ENCODE peak calls at places on chromosomes 6 and 20, in five cellular contexts. One of them, this sample, is unnamed.

GRCh38 chr6:139983555-139984276 is 609.3 kb upstream of the CITED2 start:
- DNase-seq in CD8-positive, alpha-beta T cell: no peak
- DNase-seq in ovary: no peak
- DNase-seq in IMR-90: peak
- DNase-seq in cardiac muscle cell: peak
- DNase-seq in this sample: no peak

GRCh38 chr6:148565931-148566663 is 180.7 kb upstream of the UST start:
- DNase-seq in ovary: no peak
- DNase-seq in cardiac muscle cell: peak
- DNase-seq in CD8-positive, alpha-beta T cell: no peak
- DNase-seq in IMR-90: peak
- DNase-seq in this sample: peak

GRCh38 chr20:56924976-56925695 is 296.0 kb downstream of the TFAP2C start:
- DNase-seq in CD8-positive, alpha-beta T cell: no peak
- DNase-seq in ovary: no peak
- DNase-seq in cardiac muscle cell: no peak
- DNase-seq in IMR-90: no peak
- DNase-seq in this sample: no peak

GRCh38 chr20:64001607-64002011 is 20.7 kb downstream of the PRPF6 start:
- DNase-seq in cardiac muscle cell: no peak
- DNase-seq in CD8-positive, alpha-beta T cell: no peak
- DNase-seq in IMR-90: peak
- DNase-seq in ovary: no peak
- DNase-seq in this sample: no peak

GRCh38 chr6:56314683-56315523 is 67.5 kb upstream of the COL21A1 start:
- DNase-seq in ovary: no peak
- DNase-seq in CD8-positive, alpha-beta T cell: no peak
- DNase-seq in IMR-90: peak
- DNase-seq in cardiac muscle cell: peak
- DNase-seq in this sample: no peak

GRCh38 chr20:39133205-39133604 is 171.1 kb downstream of the DHX35 start:
- DNase-seq in IMR-90: no peak
- DNase-seq in cardiac muscle cell: no peak
- DNase-seq in ovary: no peak
- DNase-seq in CD8-positive, alpha-beta T cell: no peak
- DNase-seq in this sample: no peak

GRCh38 chr20:62522748-62523396 is 47.1 kb upstream of the GATA5 start:
- DNase-seq in cardiac muscle cell: no peak
- DNase-seq in CD8-positive, alpha-beta T cell: no peak
- DNase-seq in ovary: no peak
- DNase-seq in IMR-90: no peak
- DNase-seq in this sample: no peak

GRCh38 chr6:164322533-164322932 is 908.0 kb downstream of the QKI start:
- DNase-seq in IMR-90: no peak
- DNase-seq in ovary: no peak
- DNase-seq in cardiac muscle cell: peak
- DNase-seq in CD8-positive, alpha-beta T cell: no peak
- DNase-seq in this sample: peak

GRCh38 chr6:128275681-128276080 is 244.7 kb downstream of the PTPRK start:
- DNase-seq in CD8-positive, alpha-beta T cell: no peak
- DNase-seq in IMR-90: no peak
- DNase-seq in cardiac muscle cell: no peak
- DNase-seq in ovary: no peak
- DNase-seq in this sample: peak

DNA sequence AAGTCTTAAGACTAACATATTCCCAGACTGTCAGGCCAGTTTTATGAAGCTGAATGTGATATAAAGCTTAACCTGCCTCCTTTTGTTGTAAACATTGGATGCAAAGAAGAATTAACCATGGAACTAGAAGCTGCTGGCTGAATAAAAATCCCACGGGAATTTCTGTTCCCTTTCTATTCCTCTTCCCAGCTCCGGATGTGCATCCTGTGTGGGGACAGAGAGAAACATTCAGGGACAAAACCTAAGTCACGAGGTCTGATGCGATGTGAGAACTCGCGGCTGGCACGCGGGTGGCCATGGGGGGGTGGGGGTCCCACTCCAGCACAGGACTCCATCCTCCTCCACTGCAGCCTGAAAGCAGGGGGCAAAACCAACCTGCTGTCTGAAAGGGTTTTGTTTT is 32.2 kb downstream of the RAMACL start:
- DNase-seq in ovary: no peak
- DNase-seq in CD8-positive, alpha-beta T cell: no peak
- DNase-seq in IMR-90: peak
- DNase-seq in cardiac muscle cell: no peak
- DNase-seq in this sample: no peak
- H3K27ac ChIP-seq in ovary: no peak
- H3K27ac ChIP-seq in CD8-positive, alpha-beta T cell: no peak
- H3K27ac ChIP-seq in IMR-90: no peak
- H3K27ac ChIP-seq in cardiac muscle cell: no peak
- H3K27ac ChIP-seq in this sample: peak

DNA sequence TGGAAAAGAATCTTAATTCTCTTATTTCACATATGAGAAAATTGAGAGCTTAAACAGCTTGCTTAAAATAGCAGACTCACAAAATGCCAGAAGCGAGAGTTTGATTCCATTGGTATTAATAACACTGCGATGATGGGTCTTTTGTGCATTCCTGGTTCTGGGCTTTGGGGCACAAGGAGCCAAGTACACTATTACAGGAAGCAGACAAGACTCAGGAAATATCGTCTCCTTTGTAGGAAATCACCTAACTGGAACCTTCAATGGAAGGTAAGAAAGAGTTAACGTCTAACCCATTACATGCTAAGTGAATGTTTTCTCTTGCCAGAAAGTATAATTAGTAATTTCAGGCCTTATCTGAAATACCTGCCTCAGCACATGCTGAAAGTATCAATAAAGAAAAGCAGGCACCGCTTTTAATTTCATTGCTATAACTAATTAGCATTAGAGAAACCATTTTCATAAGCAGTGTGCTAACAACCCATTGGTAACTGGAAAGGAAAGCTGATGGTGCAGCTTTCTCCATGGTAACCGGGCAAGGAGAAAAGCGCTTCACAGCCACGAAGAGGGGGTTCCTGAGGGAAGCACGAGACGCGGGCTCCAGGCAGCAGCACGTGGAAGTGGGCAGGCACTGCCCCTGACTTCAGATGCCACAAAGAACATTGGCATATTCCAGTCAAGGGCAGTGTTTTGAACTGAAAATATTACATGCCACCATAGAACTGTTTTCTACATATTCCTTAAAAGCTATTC is 206.7 kb upstream of the AGPAT4 start:
- DNase-seq in IMR-90: no peak
- DNase-seq in cardiac muscle cell: no peak
- DNase-seq in ovary: no peak
- DNase-seq in CD8-positive, alpha-beta T cell: no peak
- DNase-seq in this sample: no peak
- TF ChIP-seq CTCF in IMR-90: no peak
- TF ChIP-seq CTCF in cardiac muscle cell: no peak
- TF ChIP-seq CTCF in ovary: no peak
- TF ChIP-seq CTCF in CD8-positive, alpha-beta T cell: no peak
- TF ChIP-seq CTCF in this sample: no peak

DNA sequence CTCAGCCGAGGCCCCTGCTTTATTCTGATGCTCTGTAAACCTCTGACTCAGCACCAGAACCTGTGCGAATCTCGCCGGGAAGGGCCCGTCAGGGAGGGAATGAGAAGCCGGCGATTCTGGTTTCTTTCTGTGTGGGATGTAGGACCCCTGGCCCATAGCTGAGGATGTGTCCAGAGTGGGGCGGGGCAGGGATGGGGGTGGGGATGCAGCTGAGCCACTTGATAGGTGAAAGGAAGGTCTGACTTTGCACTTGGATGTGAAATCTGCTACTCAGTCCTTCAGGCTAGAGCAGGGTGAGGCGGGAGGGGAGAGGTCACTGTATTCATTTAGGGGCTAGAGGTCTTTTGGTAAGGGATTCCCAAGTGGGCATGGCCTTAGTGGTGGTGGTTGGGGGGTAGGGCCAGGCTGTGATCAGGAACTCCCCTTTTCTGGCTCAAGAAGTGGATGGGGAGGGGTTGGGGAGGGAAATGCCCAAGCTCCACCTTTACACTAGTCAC is 2.3 kb downstream of the TOX2 start:
- DNase-seq in cardiac muscle cell: no peak
- DNase-seq in IMR-90: peak
- DNase-seq in ovary: no peak
- DNase-seq in CD8-positive, alpha-beta T cell: no peak
- DNase-seq in this sample: no peak
- H3K27ac ChIP-seq in cardiac muscle cell: no peak
- H3K27ac ChIP-seq in IMR-90: peak
- H3K27ac ChIP-seq in ovary: no peak
- H3K27ac ChIP-seq in CD8-positive, alpha-beta T cell: no peak
- H3K27ac ChIP-seq in this sample: no peak

GRCh38 chr20:13338999-13339411 is 117.9 kb downstream of the ISM1 start:
- DNase-seq in cardiac muscle cell: no peak
- DNase-seq in CD8-positive, alpha-beta T cell: no peak
- DNase-seq in ovary: no peak
- DNase-seq in IMR-90: no peak
- DNase-seq in this sample: no peak
- TF ChIP-seq CTCF in cardiac muscle cell: no peak
- TF ChIP-seq CTCF in CD8-positive, alpha-beta T cell: no peak
- TF ChIP-seq CTCF in ovary: no peak
- TF ChIP-seq CTCF in IMR-90: no peak
- TF ChIP-seq CTCF in this sample: no peak

GRCh38 chr20:42744756-42745465 is 444.8 kb downstream of the PTPRT start:
- DNase-seq in IMR-90: no peak
- DNase-seq in ovary: no peak
- DNase-seq in CD8-positive, alpha-beta T cell: no peak
- DNase-seq in cardiac muscle cell: no peak
- DNase-seq in this sample: no peak
- H3K27ac ChIP-seq in IMR-90: no peak
- H3K27ac ChIP-seq in ovary: no peak
- H3K27ac ChIP-seq in CD8-positive, alpha-beta T cell: no peak
- H3K27ac ChIP-seq in cardiac muscle cell: no peak
- H3K27ac ChIP-seq in this sample: no peak